ENCODE peak calls at places on chromosome 12, in seven cellular contexts. K is IMR-90, U is stomach, B is uterus, H is A549, S is GM12891, D is lower leg skin. L is an unnamed sample.
A peak's percentile ranks its signal among the peaks of the same experiment; 100 is the strongest.

GRCh38 chr12:57735952-57736742 is 2.4 kb downstream of the AGAP2 start:
- DNase-seq in K (peak; percentile 37), U (no peak), B (peak; percentile 43), H (no peak), S (no peak), D (no peak), L (no peak)

GRCh38 chr12:111368291-111368683 is 608 bp downstream of the PHETA1 start:
- DNase-seq in K (no peak), U (peak; percentile 43), B (no peak), H (peak; percentile 33), S (no peak), D (peak; percentile 89), L (no peak)

GRCh38 chr12:121765573-121765972 is 27.9 kb downstream of the RHOF start:
- DNase-seq in K (peak; percentile 97), U (no peak), B (peak; percentile 71), H (no peak), S (no peak), D (no peak), L (no peak)

GRCh38 chr12:42309996-42310395 is 15.9 kb downstream of the ZCRB1 start:
- DNase-seq in K (no peak), U (no peak), B (no peak), H (no peak), S (no peak), D (no peak), L (no peak)

GRCh38 chr12:74977832-74978481 is 231.7 kb downstream of the KCNC2 start:
- DNase-seq in K (no peak), U (no peak), B (no peak), H (no peak), S (no peak), D (no peak), L (no peak)

GRCh38 chr12:3995276-3995675 is 122.1 kb upstream of the PARP11 start:
- DNase-seq in K (no peak), U (no peak), B (no peak), H (no peak), S (no peak), D (no peak), L (no peak)

GRCh38 chr12:101945361-101946232 is 68.2 kb downstream of the DRAM1 start:
- DNase-seq in K (peak; percentile 49), U (peak; percentile 28), B (no peak), H (no peak), S (no peak), D (no peak), L (no peak)

GRCh38 chr12:20097561-20097960 is 270.8 kb upstream of the PDE3A start:
- DNase-seq in K (peak; percentile 75), U (no peak), B (no peak), H (no peak), S (no peak), D (no peak), L (no peak)

GRCh38 chr12:88951860-88952483 is 371.7 kb upstream of the KITLG start:
- DNase-seq in K (no peak), U (no peak), B (no peak), H (no peak), S (no peak), D (no peak), L (no peak)

GRCh38 chr12:26768611-26769603 is 64.1 kb downstream of the ITPR2 start:
- DNase-seq in K (no peak), U (no peak), B (no peak), H (no peak), S (no peak), D (no peak), L (no peak)

GRCh38 chr12:27970981-27971489 is 1.5 kb downstream of the PTHLH start:
- DNase-seq in K (no peak), U (no peak), B (no peak), H (no peak), S (no peak), D (no peak), L (no peak)

GRCh38 chr12:93571360-93571853 is 1.1 kb upstream of the SOCS2 start:
- DNase-seq in K (peak; percentile 55), U (peak; percentile 66), B (peak; percentile 87), H (peak; percentile 76), S (peak; percentile 41), D (peak; percentile 94), L (no peak)
- TF ChIP-seq POLR2A in K (no peak), U (no peak), B (peak; percentile 40), H (peak; percentile 47), S (no peak), D (no peak), L (no peak)

GRCh38 chr12:63782466-63782865 is 2.8 kb downstream of the RXYLT1 start:
- DNase-seq in K (no peak), U (no peak), B (no peak), H (no peak), S (no peak), D (no peak), L (no peak)

GRCh38 chr12:63779498-63780481 is at the start of gene RXYLT1:
- DNase-seq in K (peak; percentile 67), U (peak; percentile 85), B (peak; percentile 86), H (peak; percentile 74), S (peak; percentile 81), D (peak; percentile 96), L (peak; percentile 26)
- TF ChIP-seq POLR2A in K (peak; percentile 84), U (no peak), B (peak; percentile 88), H (peak; percentile 95), S (peak; percentile 57), D (peak; percentile 6), L (no peak)

GRCh38 chr12:92696240-92696639 is 6.5 kb upstream of the PLEKHG7 start:
- DNase-seq in K (peak; percentile 52), U (no peak), B (peak; percentile 21), H (no peak), S (no peak), D (no peak), L (no peak)

GRCh38 chr12:92695577-92695976 is 7.2 kb upstream of the PLEKHG7 start:
- DNase-seq in K (no peak), U (no peak), B (no peak), H (no peak), S (no peak), D (no peak), L (no peak)

GRCh38 chr12:92690601-92691000 is 12.2 kb upstream of the PLEKHG7 start:
- DNase-seq in K (no peak), U (no peak), B (no peak), H (no peak), S (no peak), D (no peak), L (no peak)

GRCh38 chr12:92698466-92698865 is 4.3 kb upstream of the PLEKHG7 start:
- DNase-seq in K (no peak), U (no peak), B (no peak), H (no peak), S (no peak), D (no peak), L (no peak)

DNA sequence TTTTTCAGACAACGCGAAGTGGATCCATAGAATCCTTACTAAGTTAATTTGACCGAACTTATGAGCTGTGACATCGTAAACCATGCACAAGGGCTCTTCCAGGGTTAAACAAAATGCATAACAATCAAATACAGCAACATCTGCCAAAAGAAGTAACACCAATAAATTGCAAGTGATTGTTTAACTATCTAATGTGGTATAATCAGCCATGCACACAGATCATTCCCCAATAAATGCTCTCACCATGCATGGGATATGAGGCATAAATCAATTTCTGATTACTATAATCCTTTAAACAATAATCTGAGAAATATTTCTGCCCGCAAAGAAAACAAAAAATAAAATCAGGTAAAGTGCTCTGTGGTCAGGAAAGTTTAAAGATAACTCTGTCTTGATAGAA is 7.7 kb upstream of the PLEKHG7 start:
- DNase-seq in K (no peak), U (no peak), B (no peak), H (no peak), S (no peak), D (no peak), L (no peak)
- TF ChIP-seq POLR2A in K (no peak), U (no peak), B (no peak), H (no peak), S (no peak), D (no peak), L (no peak)

GRCh38 chr12:59596232-59597143 is 659 bp downstream of the SLC16A7 start:
- DNase-seq in K (peak; percentile 74), U (peak; percentile 82), B (peak; percentile 81), H (peak; percentile 3), S (peak; percentile 22), D (peak; percentile 97), L (peak; percentile 12)
- TF ChIP-seq POLR2A in K (peak; percentile 58), U (no peak), B (peak; percentile 48), H (no peak), S (peak; percentile 5), D (no peak), L (no peak)

GRCh38 chr12:131941987-131942341 is 7.8 kb upstream of the EP400 start:
- DNase-seq in K (no peak), U (no peak), B (no peak), H (no peak), S (no peak), D (no peak), L (no peak)
- TF ChIP-seq POLR2A in K (no peak), U (no peak), B (no peak), H (no peak), S (no peak), D (no peak), L (no peak)

DNA sequence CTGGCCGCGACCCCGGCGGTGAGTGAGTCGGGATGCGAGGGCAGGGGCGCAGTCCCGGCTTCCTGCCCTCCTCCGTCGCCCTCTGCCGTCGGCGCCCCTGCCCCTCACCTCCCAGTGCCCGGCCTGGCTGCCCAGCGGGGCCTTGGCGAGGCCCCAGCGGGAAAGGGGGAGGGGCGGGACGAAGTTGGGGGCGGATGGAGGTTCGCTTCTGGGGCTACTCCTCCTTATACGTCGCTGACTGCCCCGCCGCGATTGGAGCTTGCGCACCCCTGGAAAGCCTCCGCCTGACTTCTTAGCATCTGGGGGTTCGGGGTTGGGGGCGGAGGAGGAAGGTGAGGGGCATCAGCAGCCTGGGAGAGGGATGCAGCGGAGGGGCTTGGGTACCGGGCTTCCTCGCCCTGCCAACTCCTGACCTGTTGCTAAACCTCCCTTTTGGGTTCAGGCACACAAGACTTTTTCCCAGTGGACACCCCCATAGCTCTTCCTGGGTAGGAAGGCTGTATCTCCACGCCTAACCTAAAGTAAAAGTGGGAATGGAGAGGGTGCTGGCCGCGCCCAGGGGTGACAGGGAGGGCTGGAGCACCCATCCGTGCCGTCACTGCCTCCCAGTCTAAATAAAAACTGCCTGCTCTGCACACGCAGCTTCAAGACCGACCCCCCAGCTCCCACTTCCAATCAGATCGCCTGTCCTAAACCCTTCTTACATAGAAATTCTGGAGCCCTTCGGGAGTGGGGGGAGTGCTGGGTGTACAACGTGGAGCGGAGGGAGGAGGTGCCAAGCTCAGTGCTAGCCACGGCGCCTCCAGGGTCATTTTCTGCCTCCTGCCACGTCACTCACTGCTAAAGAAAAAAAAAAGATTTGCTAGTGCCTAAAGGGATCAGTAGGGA is 585 bp downstream of the TMEM263 start:
- DNase-seq in K (peak; percentile 90), U (peak; percentile 67), B (peak; percentile 76), H (peak; percentile 61), S (peak; percentile 54), D (peak; percentile 93), L (no peak)
- TF ChIP-seq POLR2A in K (peak; percentile 88), U (no peak), B (peak; percentile 33), H (peak; percentile 33), S (no peak), D (no peak), L (no peak)